ENCODE peak calls at places on chromosomes 11 and 22, in ten cellular contexts. One of them, this sample, is unnamed.

GRCh38 chr11:86068138-86068861 is 584 bp downstream of the PICALM start:
- DNase-seq in body of pancreas: peak
- DNase-seq in right cardiac atrium: peak
- DNase-seq in psoas muscle: peak
- DNase-seq in heart right ventricle: peak
- DNase-seq in T-helper 1 cell: peak
- DNase-seq in cardiac muscle cell: peak
- DNase-seq in COR-L47: peak
- DNase-seq in RWPE1: no peak
- DNase-seq in astrocyte of the spinal cord: no peak
- DNase-seq in this sample: peak

GRCh38 chr11:70104419-70104818 is 26.3 kb downstream of the ANO1 start:
- DNase-seq in psoas muscle: peak
- DNase-seq in T-helper 1 cell: no peak
- DNase-seq in RWPE1: no peak
- DNase-seq in COR-L47: no peak
- DNase-seq in cardiac muscle cell: no peak
- DNase-seq in heart right ventricle: peak
- DNase-seq in right cardiac atrium: peak
- DNase-seq in astrocyte of the spinal cord: no peak
- DNase-seq in body of pancreas: no peak
- DNase-seq in this sample: peak

GRCh38 chr22:29625090-29625825 is 21.8 kb downstream of the NF2 start:
- DNase-seq in T-helper 1 cell: peak
- DNase-seq in astrocyte of the spinal cord: peak
- DNase-seq in RWPE1: peak
- DNase-seq in body of pancreas: peak
- DNase-seq in cardiac muscle cell: peak
- DNase-seq in right cardiac atrium: peak
- DNase-seq in psoas muscle: peak
- DNase-seq in heart right ventricle: no peak
- DNase-seq in COR-L47: peak
- DNase-seq in this sample: no peak

GRCh38 chr11:99199336-99199735 is 178.6 kb downstream of the CNTN5 start:
- DNase-seq in COR-L47: no peak
- DNase-seq in T-helper 1 cell: no peak
- DNase-seq in astrocyte of the spinal cord: peak
- DNase-seq in body of pancreas: no peak
- DNase-seq in right cardiac atrium: peak
- DNase-seq in cardiac muscle cell: no peak
- DNase-seq in psoas muscle: no peak
- DNase-seq in heart right ventricle: no peak
- DNase-seq in RWPE1: no peak
- DNase-seq in this sample: no peak

GRCh38 chr11:117188620-117189081 is 10.1 kb downstream of the SIDT2 start:
- DNase-seq in COR-L47: no peak
- DNase-seq in body of pancreas: peak
- DNase-seq in RWPE1: no peak
- DNase-seq in astrocyte of the spinal cord: no peak
- DNase-seq in heart right ventricle: no peak
- DNase-seq in T-helper 1 cell: no peak
- DNase-seq in cardiac muscle cell: no peak
- DNase-seq in right cardiac atrium: peak
- DNase-seq in psoas muscle: no peak
- DNase-seq in this sample: no peak

GRCh38 chr11:1890856-1891830 is 552 bp downstream of the PRR33 start:
- DNase-seq in psoas muscle: peak
- DNase-seq in body of pancreas: no peak
- DNase-seq in cardiac muscle cell: no peak
- DNase-seq in heart right ventricle: no peak
- DNase-seq in astrocyte of the spinal cord: no peak
- DNase-seq in COR-L47: no peak
- DNase-seq in T-helper 1 cell: no peak
- DNase-seq in right cardiac atrium: no peak
- DNase-seq in RWPE1: no peak
- DNase-seq in this sample: no peak

GRCh38 chr11:76062733-76063132 is 143.6 kb downstream of the WNT11 start:
- DNase-seq in psoas muscle: no peak
- DNase-seq in body of pancreas: no peak
- DNase-seq in T-helper 1 cell: no peak
- DNase-seq in astrocyte of the spinal cord: no peak
- DNase-seq in RWPE1: no peak
- DNase-seq in cardiac muscle cell: no peak
- DNase-seq in right cardiac atrium: no peak
- DNase-seq in heart right ventricle: no peak
- DNase-seq in COR-L47: no peak
- DNase-seq in this sample: no peak

GRCh38 chr11:62599909-62600308 is 1.8 kb downstream of the MTA2 start:
- DNase-seq in psoas muscle: no peak
- DNase-seq in COR-L47: no peak
- DNase-seq in cardiac muscle cell: no peak
- DNase-seq in heart right ventricle: no peak
- DNase-seq in body of pancreas: no peak
- DNase-seq in astrocyte of the spinal cord: no peak
- DNase-seq in RWPE1: peak
- DNase-seq in T-helper 1 cell: no peak
- DNase-seq in right cardiac atrium: no peak
- DNase-seq in this sample: no peak

GRCh38 chr11:69657911-69658605 is 17.1 kb downstream of the LTO1 start:
- DNase-seq in body of pancreas: no peak
- DNase-seq in astrocyte of the spinal cord: no peak
- DNase-seq in heart right ventricle: no peak
- DNase-seq in COR-L47: no peak
- DNase-seq in RWPE1: no peak
- DNase-seq in cardiac muscle cell: peak
- DNase-seq in psoas muscle: no peak
- DNase-seq in right cardiac atrium: peak
- DNase-seq in T-helper 1 cell: no peak
- DNase-seq in this sample: no peak

GRCh38 chr11:118180300-118180703 is 3.9 kb upstream of the SCN2B start:
- DNase-seq in psoas muscle: peak
- DNase-seq in RWPE1: peak
- DNase-seq in right cardiac atrium: peak
- DNase-seq in cardiac muscle cell: peak
- DNase-seq in astrocyte of the spinal cord: no peak
- DNase-seq in heart right ventricle: peak
- DNase-seq in T-helper 1 cell: no peak
- DNase-seq in COR-L47: no peak
- DNase-seq in body of pancreas: peak
- DNase-seq in this sample: no peak

GRCh38 chr11:79294845-79295520 is 145.8 kb downstream of the TENM4 start:
- DNase-seq in body of pancreas: peak
- DNase-seq in heart right ventricle: no peak
- DNase-seq in T-helper 1 cell: no peak
- DNase-seq in right cardiac atrium: no peak
- DNase-seq in cardiac muscle cell: no peak
- DNase-seq in psoas muscle: no peak
- DNase-seq in RWPE1: no peak
- DNase-seq in astrocyte of the spinal cord: no peak
- DNase-seq in COR-L47: peak
- DNase-seq in this sample: no peak